ENCODE peak calls at places on chromosomes 12 and 14, in four cellular contexts. One of them, this sample, is unnamed. For H3K27me3, the result is how much of the 10 kb centered on the place peaks cover.

GRCh38 chr12:109016016-109016415 is 4.9 kb downstream of the SVOP start:
- DNase-seq in bronchial epithelial cell: no peak
- DNase-seq in IMR-90: no peak
- DNase-seq in heart right ventricle: no peak
- DNase-seq in this sample: no peak

GRCh38 chr12:57755454-57756372 is 810 bp downstream of the MARCHF9 start:
- DNase-seq in bronchial epithelial cell: no peak
- DNase-seq in heart right ventricle: no peak
- DNase-seq in IMR-90: no peak
- DNase-seq in this sample: no peak

GRCh38 chr12:51773145-51773869 is 75.2 kb downstream of the FIGNL2 start:
- DNase-seq in bronchial epithelial cell: peak
- DNase-seq in heart right ventricle: no peak
- DNase-seq in IMR-90: peak
- DNase-seq in this sample: no peak

GRCh38 chr12:43277630-43278267 is 274.3 kb downstream of the ADAMTS20 start:
- DNase-seq in IMR-90: peak
- DNase-seq in heart right ventricle: no peak
- DNase-seq in bronchial epithelial cell: peak
- DNase-seq in this sample: no peak

GRCh38 chr12:26748741-26749431 is 84.1 kb downstream of the ITPR2 start:
- DNase-seq in heart right ventricle: no peak
- DNase-seq in bronchial epithelial cell: peak
- DNase-seq in IMR-90: peak
- DNase-seq in this sample: no peak

GRCh38 chr14:73272393-73272792 is 35.1 kb downstream of the PAPLN start:
- DNase-seq in bronchial epithelial cell: no peak
- DNase-seq in heart right ventricle: no peak
- DNase-seq in IMR-90: no peak
- DNase-seq in this sample: no peak

GRCh38 chr14:104827173-104828055 is 26.5 kb downstream of the ZBTB42 start:
- DNase-seq in bronchial epithelial cell: no peak
- DNase-seq in IMR-90: peak
- DNase-seq in heart right ventricle: peak
- DNase-seq in this sample: no peak

GRCh38 chr14:34075095-34075744 is 124.3 kb upstream of the EGLN3 start:
- DNase-seq in bronchial epithelial cell: no peak
- DNase-seq in IMR-90: no peak
- DNase-seq in heart right ventricle: no peak
- DNase-seq in this sample: no peak

GRCh38 chr12:78470354-78471195 is 394.0 kb upstream of the SYT1 start:
- DNase-seq in heart right ventricle: no peak
- DNase-seq in bronchial epithelial cell: peak
- DNase-seq in IMR-90: peak
- DNase-seq in this sample: peak

GRCh38 chr12:107111314-107111713 is 18.0 kb upstream of the CRY1 start:
- DNase-seq in heart right ventricle: no peak
- DNase-seq in IMR-90: no peak
- DNase-seq in bronchial epithelial cell: no peak
- DNase-seq in this sample: no peak

GRCh38 chr12:27081668-27082091 is 698 bp downstream of the C12orf71 start:
- DNase-seq in bronchial epithelial cell: peak
- DNase-seq in IMR-90: peak
- DNase-seq in heart right ventricle: no peak
- DNase-seq in this sample: peak

GRCh38 chr14:80658733-80659132 is 282.8 kb downstream of the CEP128 start:
- DNase-seq in IMR-90: no peak
- DNase-seq in heart right ventricle: no peak
- DNase-seq in bronchial epithelial cell: no peak
- DNase-seq in this sample: no peak

GRCh38 chr14:36383674-36384421 is 63.4 kb upstream of the MBIP start:
- DNase-seq in IMR-90: no peak
- DNase-seq in heart right ventricle: peak
- DNase-seq in bronchial epithelial cell: peak
- DNase-seq in this sample: peak

GRCh38 chr14:22520235-22520634 is 68.8 kb downstream of the DAD1 start:
- DNase-seq in bronchial epithelial cell: peak
- DNase-seq in heart right ventricle: no peak
- DNase-seq in IMR-90: peak
- DNase-seq in this sample: no peak

GRCh38 chr14:71933026-71933587 is 878 bp downstream of the RGS6 start:
- DNase-seq in IMR-90: no peak
- DNase-seq in bronchial epithelial cell: peak
- DNase-seq in heart right ventricle: peak
- DNase-seq in this sample: no peak

GRCh38 chr12:54253240-54253639 is 26.7 kb downstream of the CBX5 start:
- DNase-seq in heart right ventricle: no peak
- DNase-seq in bronchial epithelial cell: no peak
- DNase-seq in IMR-90: no peak
- DNase-seq in this sample: no peak

GRCh38 chr14:20836668-20837338 is 34.2 kb upstream of the RNASE1 start:
- DNase-seq in bronchial epithelial cell: peak
- DNase-seq in IMR-90: peak
- DNase-seq in heart right ventricle: no peak
- DNase-seq in this sample: no peak

GRCh38 chr12:57430931-57431566 is at the start of gene R3HDM2:
- DNase-seq in IMR-90: peak
- DNase-seq in heart right ventricle: peak
- DNase-seq in bronchial epithelial cell: peak
- DNase-seq in this sample: peak

GRCh38 chr12:93645702-93646101 is 31.5 kb upstream of the CRADD start:
- DNase-seq in bronchial epithelial cell: peak
- DNase-seq in IMR-90: peak
- DNase-seq in heart right ventricle: no peak
- DNase-seq in this sample: no peak

GRCh38 chr14:93723001-93723400 is 65.3 kb downstream of the PRIMA1 start:
- DNase-seq in IMR-90: no peak
- DNase-seq in heart right ventricle: no peak
- DNase-seq in bronchial epithelial cell: no peak
- DNase-seq in this sample: no peak

GRCh38 chr12:56087220-56087619 is 7.3 kb downstream of the ERBB3 start:
- DNase-seq in IMR-90: no peak
- DNase-seq in heart right ventricle: peak
- DNase-seq in bronchial epithelial cell: peak
- DNase-seq in this sample: peak

GRCh38 chr14:93655078-93655750 is 133.1 kb downstream of the PRIMA1 start:
- DNase-seq in IMR-90: peak
- DNase-seq in heart right ventricle: peak
- DNase-seq in bronchial epithelial cell: peak
- DNase-seq in this sample: no peak

GRCh38 chr12:108302471-108303311 is 36.4 kb downstream of the CMKLR1 start:
- DNase-seq in heart right ventricle: peak
- DNase-seq in bronchial epithelial cell: no peak
- DNase-seq in IMR-90: no peak
- DNase-seq in this sample: peak

GRCh38 chr12:85374981-85375380 is 95.0 kb downstream of the ALX1 start:
- DNase-seq in IMR-90: no peak
- DNase-seq in bronchial epithelial cell: no peak
- DNase-seq in heart right ventricle: no peak
- DNase-seq in this sample: no peak

GRCh38 chr14:44778562-44778961 is 183.2 kb downstream of the KLHL28 start:
- DNase-seq in IMR-90: peak
- DNase-seq in bronchial epithelial cell: peak
- DNase-seq in heart right ventricle: no peak
- DNase-seq in this sample: no peak

GRCh38 chr12:93292213-93292612 is 85.5 kb upstream of the NUDT4 start:
- DNase-seq in heart right ventricle: no peak
- DNase-seq in bronchial epithelial cell: no peak
- DNase-seq in IMR-90: no peak
- DNase-seq in this sample: no peak

GRCh38 chr12:53152390-53152789 is 28.1 kb upstream of the ZNF740 start:
- DNase-seq in IMR-90: no peak
- DNase-seq in bronchial epithelial cell: no peak
- DNase-seq in heart right ventricle: no peak
- DNase-seq in this sample: no peak

GRCh38 chr12:122206111-122206881 is 2.8 kb downstream of the B3GNT4 start:
- DNase-seq in IMR-90: no peak
- DNase-seq in bronchial epithelial cell: no peak
- DNase-seq in heart right ventricle: no peak
- DNase-seq in this sample: no peak

GRCh38 chr12:2640709-2641108 is 154.1 kb upstream of the FKBP4 start:
- DNase-seq in IMR-90: peak
- DNase-seq in bronchial epithelial cell: peak
- DNase-seq in heart right ventricle: peak
- DNase-seq in this sample: peak

GRCh38 chr12:2640281-2640680 is 154.5 kb upstream of the FKBP4 start:
- DNase-seq in IMR-90: no peak
- DNase-seq in bronchial epithelial cell: no peak
- DNase-seq in heart right ventricle: no peak
- DNase-seq in this sample: peak

GRCh38 chr12:2642176-2642892 is 152.4 kb upstream of the FKBP4 start:
- DNase-seq in heart right ventricle: no peak
- DNase-seq in IMR-90: no peak
- DNase-seq in bronchial epithelial cell: no peak
- DNase-seq in this sample: no peak

GRCh38 chr12:2641761-2642160 is 153.0 kb upstream of the FKBP4 start:
- DNase-seq in IMR-90: no peak
- DNase-seq in heart right ventricle: no peak
- DNase-seq in bronchial epithelial cell: no peak
- DNase-seq in this sample: no peak

DNA sequence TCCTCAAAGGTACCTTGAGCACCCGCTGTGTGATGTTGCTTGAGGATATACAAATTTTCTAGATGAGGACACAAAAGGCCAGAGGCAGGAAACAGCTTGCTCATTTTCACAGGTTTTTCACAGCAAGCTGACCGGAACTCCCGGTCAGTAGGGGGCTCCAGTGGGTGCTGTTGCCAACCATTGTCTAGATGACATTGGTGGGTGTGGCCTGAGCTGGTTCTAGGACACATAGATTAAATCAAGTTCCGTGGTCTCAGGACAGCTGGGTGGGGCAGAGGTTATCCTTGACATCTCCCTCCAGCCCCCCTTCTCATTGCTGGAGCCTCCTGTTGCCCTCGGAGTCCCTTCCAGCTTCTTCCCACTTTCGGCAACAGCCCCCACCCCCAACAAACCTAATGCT is 153.6 kb upstream of the FKBP4 start:
- DNase-seq in IMR-90: peak
- DNase-seq in bronchial epithelial cell: no peak
- DNase-seq in heart right ventricle: peak
- DNase-seq in this sample: peak
- H3K27me3 ChIP-seq in IMR-90: under half
- H3K27me3 ChIP-seq in bronchial epithelial cell: under half
- H3K27me3 ChIP-seq in heart right ventricle: under half
- H3K27me3 ChIP-seq in this sample: under half

DNA sequence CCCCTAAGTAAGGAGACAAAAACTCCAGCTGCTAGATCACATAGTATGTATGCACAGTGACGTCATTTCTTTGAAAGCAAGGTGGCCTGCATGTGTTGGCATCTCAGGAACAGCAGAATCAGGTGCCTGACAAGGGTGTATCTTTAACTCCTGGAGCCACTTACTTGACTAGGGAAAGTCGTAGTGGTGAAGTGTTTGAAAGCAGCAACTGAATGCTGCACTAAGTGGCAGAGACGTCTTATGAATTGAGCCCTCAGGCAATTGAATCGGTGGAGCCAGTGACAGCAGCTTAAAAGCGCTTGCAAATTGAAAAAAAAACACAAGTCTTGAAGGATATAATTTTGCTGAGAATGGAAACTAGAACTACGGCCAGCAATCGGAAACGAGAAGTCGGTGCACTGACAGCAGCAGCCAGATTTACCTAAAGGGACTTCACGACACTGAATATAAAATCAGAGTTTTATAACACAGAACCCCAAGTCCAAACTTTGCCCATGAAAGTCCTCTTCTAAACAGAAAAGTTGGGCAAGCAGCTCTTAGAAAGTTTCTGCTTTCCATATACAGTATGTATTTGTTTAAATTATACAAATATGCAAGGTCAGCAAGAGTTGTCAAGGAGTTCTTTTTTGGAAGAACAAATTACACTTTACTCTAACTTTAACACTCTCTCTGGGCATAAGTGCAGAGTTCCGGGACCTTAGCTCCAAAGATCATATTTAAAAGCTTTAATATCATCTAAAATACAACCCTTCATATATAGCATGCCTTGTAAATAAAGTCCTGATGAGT is 1.1 kb downstream of the IGF1 start:
- DNase-seq in IMR-90: no peak
- DNase-seq in bronchial epithelial cell: peak
- DNase-seq in heart right ventricle: no peak
- DNase-seq in this sample: no peak
- H3K4me3 ChIP-seq in IMR-90: no peak
- H3K4me3 ChIP-seq in bronchial epithelial cell: no peak
- H3K4me3 ChIP-seq in heart right ventricle: peak
- H3K4me3 ChIP-seq in this sample: no peak

DNA sequence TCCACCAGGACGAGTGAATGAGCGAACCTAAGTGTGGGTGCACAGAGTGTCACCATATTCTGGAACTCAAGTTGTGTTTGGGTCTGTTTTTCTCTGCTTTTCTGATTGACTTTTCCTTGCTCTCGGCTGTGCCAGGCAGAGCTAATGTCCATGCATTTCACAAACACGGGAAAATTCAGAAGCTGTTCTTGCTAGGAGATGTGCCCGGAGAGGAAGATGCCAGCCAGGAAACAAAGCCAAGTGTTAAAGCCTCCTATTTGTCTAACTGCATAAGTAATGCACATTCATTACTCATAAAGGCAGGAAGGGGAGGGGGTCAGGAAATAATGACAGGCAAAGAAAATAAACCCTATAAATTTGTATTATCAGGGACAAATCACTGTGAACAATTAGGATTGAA is 250.4 kb upstream of the SFSWAP start:
- DNase-seq in bronchial epithelial cell: no peak
- DNase-seq in heart right ventricle: no peak
- DNase-seq in IMR-90: no peak
- DNase-seq in this sample: peak
- H3K27me3 ChIP-seq in bronchial epithelial cell: under half
- H3K27me3 ChIP-seq in heart right ventricle: under half
- H3K27me3 ChIP-seq in IMR-90: under half
- H3K27me3 ChIP-seq in this sample: under half

GRCh38 chr14:95346266-95346665 is 26.6 kb upstream of the CLMN start:
- DNase-seq in heart right ventricle: no peak
- DNase-seq in IMR-90: no peak
- DNase-seq in bronchial epithelial cell: no peak
- DNase-seq in this sample: no peak

GRCh38 chr14:95345032-95345431 is 25.3 kb upstream of the CLMN start:
- DNase-seq in bronchial epithelial cell: no peak
- DNase-seq in IMR-90: no peak
- DNase-seq in heart right ventricle: no peak
- DNase-seq in this sample: no peak

GRCh38 chr14:95349241-95349640 is 29.5 kb upstream of the CLMN start:
- DNase-seq in heart right ventricle: no peak
- DNase-seq in IMR-90: no peak
- DNase-seq in bronchial epithelial cell: no peak
- DNase-seq in this sample: no peak

GRCh38 chr14:95346820-95347219 is 27.1 kb upstream of the CLMN start:
- DNase-seq in IMR-90: no peak
- DNase-seq in bronchial epithelial cell: no peak
- DNase-seq in heart right ventricle: no peak
- DNase-seq in this sample: no peak

GRCh38 chr14:95348395-95349080 is 28.8 kb upstream of the CLMN start:
- DNase-seq in heart right ventricle: no peak
- DNase-seq in IMR-90: no peak
- DNase-seq in bronchial epithelial cell: no peak
- DNase-seq in this sample: no peak
- H3K4me3 ChIP-seq in heart right ventricle: no peak
- H3K4me3 ChIP-seq in IMR-90: no peak
- H3K4me3 ChIP-seq in bronchial epithelial cell: no peak
- H3K4me3 ChIP-seq in this sample: no peak

GRCh38 chr12:70875628-70876027 is 44.9 kb downstream of the PTPRR start:
- DNase-seq in IMR-90: no peak
- DNase-seq in heart right ventricle: no peak
- DNase-seq in bronchial epithelial cell: no peak
- DNase-seq in this sample: no peak
- H3K27me3 ChIP-seq in IMR-90: under half
- H3K27me3 ChIP-seq in heart right ventricle: under half
- H3K27me3 ChIP-seq in bronchial epithelial cell: under half
- H3K27me3 ChIP-seq in this sample: under half

This sample was measured in MG63.